ENCODE peak calls at places on chromosomes 6 and 20, in four cellular contexts. One of them, this sample, is unnamed.

GRCh38 chr6:111441678-111442243 is 41.3 kb downstream of the REV3L start:
- DNase-seq in HepG2: no peak
- DNase-seq in K562: no peak
- DNase-seq in SK-N-SH: no peak
- DNase-seq in this sample: no peak

GRCh38 chr6:147508871-147509608 is 550 bp downstream of the SAMD5 start:
- DNase-seq in K562: peak; percentile 41
- DNase-seq in SK-N-SH: peak; percentile 31
- DNase-seq in HepG2: no peak
- DNase-seq in this sample: peak; percentile 21

GRCh38 chr6:96299525-96299924 is 222.1 kb upstream of the UFL1 start:
- DNase-seq in HepG2: no peak
- DNase-seq in K562: no peak
- DNase-seq in SK-N-SH: no peak
- DNase-seq in this sample: no peak

GRCh38 chr6:14729186-14729871 is 516.5 kb upstream of the JARID2 start:
- DNase-seq in SK-N-SH: no peak
- DNase-seq in K562: no peak
- DNase-seq in HepG2: no peak
- DNase-seq in this sample: no peak

GRCh38 chr6:45195137-45195536 is 133.0 kb upstream of the RUNX2 start:
- DNase-seq in HepG2: no peak
- DNase-seq in SK-N-SH: no peak
- DNase-seq in K562: no peak
- DNase-seq in this sample: no peak

GRCh38 chr6:140153703-140154102 is 779.3 kb upstream of the CITED2 start:
- DNase-seq in HepG2: no peak
- DNase-seq in K562: peak; percentile 18
- DNase-seq in SK-N-SH: no peak
- DNase-seq in this sample: no peak

GRCh38 chr6:88473622-88474021 is 307.5 kb upstream of the CNR1 start:
- DNase-seq in SK-N-SH: no peak
- DNase-seq in K562: no peak
- DNase-seq in HepG2: no peak
- DNase-seq in this sample: no peak

GRCh38 chr6:10695086-10695657 is 400 bp downstream of the PAK1IP1 start:
- DNase-seq in K562: peak; percentile 34
- DNase-seq in SK-N-SH: peak; percentile 33
- DNase-seq in HepG2: no peak
- DNase-seq in this sample: no peak

GRCh38 chr20:22684072-22684762 is 99.8 kb upstream of the FOXA2 start:
- DNase-seq in HepG2: peak; percentile 84
- DNase-seq in K562: peak; percentile 57
- DNase-seq in SK-N-SH: peak; percentile 58
- DNase-seq in this sample: peak; percentile 84

GRCh38 chr20:61789329-61789728 is 276.4 kb downstream of the TAF4 start:
- DNase-seq in K562: no peak
- DNase-seq in HepG2: no peak
- DNase-seq in SK-N-SH: no peak
- DNase-seq in this sample: no peak

GRCh38 chr6:163630096-163630495 is 215.6 kb downstream of the QKI start:
- DNase-seq in HepG2: no peak
- DNase-seq in SK-N-SH: no peak
- DNase-seq in K562: no peak
- DNase-seq in this sample: no peak

GRCh38 chr6:108127826-108128225 is 38.0 kb upstream of the NR2E1 start:
- DNase-seq in HepG2: peak; percentile 81
- DNase-seq in K562: no peak
- DNase-seq in SK-N-SH: no peak
- DNase-seq in this sample: no peak

GRCh38 chr6:395432-396125 is 4.0 kb downstream of the IRF4 start:
- DNase-seq in K562: no peak
- DNase-seq in HepG2: no peak
- DNase-seq in SK-N-SH: no peak
- DNase-seq in this sample: no peak

GRCh38 chr6:391559-392440 is at the start of gene IRF4:
- DNase-seq in SK-N-SH: no peak
- DNase-seq in K562: no peak
- DNase-seq in HepG2: no peak
- DNase-seq in this sample: peak; percentile 55

GRCh38 chr6:394641-395289 is 3.2 kb downstream of the IRF4 start:
- DNase-seq in SK-N-SH: no peak
- DNase-seq in HepG2: no peak
- DNase-seq in K562: no peak
- DNase-seq in this sample: no peak

GRCh38 chr6:392441-393390 is 1.2 kb downstream of the IRF4 start:
- DNase-seq in SK-N-SH: no peak
- DNase-seq in HepG2: no peak
- DNase-seq in K562: no peak
- DNase-seq in this sample: peak; percentile 43

GRCh38 chr6:393391-394221 is 2.1 kb downstream of the IRF4 start:
- DNase-seq in K562: no peak
- DNase-seq in SK-N-SH: no peak
- DNase-seq in HepG2: no peak
- DNase-seq in this sample: no peak
- TF ChIP-seq FOXJ3 in K562: no peak
- TF ChIP-seq FOXJ3 in SK-N-SH: no peak
- TF ChIP-seq FOXJ3 in HepG2: no peak
- TF ChIP-seq FOXJ3 in this sample: no peak

GRCh38 chr6:106692112-106692822 is 62.9 kb downstream of the QRSL1 start:
- DNase-seq in K562: no peak
- DNase-seq in SK-N-SH: no peak
- DNase-seq in HepG2: no peak
- DNase-seq in this sample: peak; percentile 50
- TF ChIP-seq USF2 in K562: no peak
- TF ChIP-seq USF2 in SK-N-SH: no peak
- TF ChIP-seq USF2 in HepG2: no peak
- TF ChIP-seq USF2 in this sample: peak; percentile 85

GRCh38 chr6:53734473-53735299 is 60.1 kb upstream of the LRRC1 start:
- DNase-seq in HepG2: peak; percentile 31
- DNase-seq in SK-N-SH: peak; percentile 9
- DNase-seq in K562: peak; percentile 20
- DNase-seq in this sample: peak; percentile 72
- TF ChIP-seq FOXJ3 in HepG2: no peak
- TF ChIP-seq FOXJ3 in SK-N-SH: no peak
- TF ChIP-seq FOXJ3 in K562: no peak
- TF ChIP-seq FOXJ3 in this sample: no peak

DNA sequence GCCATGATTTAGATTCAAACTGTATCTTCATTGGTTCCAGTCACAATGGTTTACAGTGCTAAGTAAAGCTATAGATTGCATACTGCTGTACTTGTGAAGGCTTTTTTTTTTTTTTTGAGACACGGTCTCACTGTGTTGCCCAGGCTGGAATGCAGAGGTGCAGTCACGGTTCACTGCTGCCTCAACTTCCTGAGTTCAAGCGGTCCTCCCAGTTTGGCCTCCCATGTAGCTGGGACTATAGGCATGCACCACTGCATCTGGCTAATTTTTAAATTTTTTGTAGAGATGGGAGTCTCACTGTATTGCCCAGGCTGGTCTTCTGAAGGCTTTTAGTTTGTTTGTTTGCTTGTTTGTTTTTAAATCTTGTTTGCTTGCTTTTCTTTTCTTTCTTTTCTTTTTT is 24.9 kb downstream of the ITCH start:
- DNase-seq in K562: no peak
- DNase-seq in SK-N-SH: no peak
- DNase-seq in HepG2: no peak
- DNase-seq in this sample: no peak
- TF ChIP-seq USF2 in K562: no peak
- TF ChIP-seq USF2 in SK-N-SH: no peak
- TF ChIP-seq USF2 in HepG2: no peak
- TF ChIP-seq USF2 in this sample: no peak

GRCh38 chr6:161901740-161902426 is 628.0 kb upstream of the AGPAT4 start:
- DNase-seq in SK-N-SH: no peak
- DNase-seq in K562: no peak
- DNase-seq in HepG2: no peak
- DNase-seq in this sample: no peak
- TF ChIP-seq FOXJ3 in SK-N-SH: no peak
- TF ChIP-seq FOXJ3 in K562: no peak
- TF ChIP-seq FOXJ3 in HepG2: no peak
- TF ChIP-seq FOXJ3 in this sample: no peak

DNA sequence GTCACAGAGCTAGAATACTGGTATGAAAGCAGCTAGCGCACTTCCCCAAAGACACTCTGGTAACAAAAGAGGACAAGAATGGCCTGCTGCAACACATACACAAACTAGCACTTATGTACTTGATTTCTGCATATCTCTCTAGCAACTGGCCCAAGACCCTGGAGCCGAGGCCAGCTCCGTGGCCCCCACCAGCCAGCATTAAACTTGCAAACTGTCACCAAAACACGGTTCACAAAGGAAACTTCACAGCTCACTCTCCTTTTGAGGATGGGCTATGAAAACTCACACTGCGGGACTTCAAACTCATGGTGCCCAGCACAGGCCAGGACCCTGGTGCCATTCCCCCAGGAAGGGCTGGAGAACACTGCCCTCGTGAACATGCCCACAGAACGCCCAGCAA is 115.9 kb upstream of the RPS6KA2 start:
- DNase-seq in HepG2: no peak
- DNase-seq in K562: no peak
- DNase-seq in SK-N-SH: no peak
- DNase-seq in this sample: no peak
- TF ChIP-seq USF2 in HepG2: no peak
- TF ChIP-seq USF2 in K562: no peak
- TF ChIP-seq USF2 in SK-N-SH: no peak
- TF ChIP-seq USF2 in this sample: no peak

GRCh38 chr6:83273596-83273995 is 80.4 kb downstream of the RWDD2A start:
- DNase-seq in K562: no peak
- DNase-seq in SK-N-SH: no peak
- DNase-seq in HepG2: no peak
- DNase-seq in this sample: no peak

GRCh38 chr6:83265384-83265783 is 72.2 kb downstream of the RWDD2A start:
- DNase-seq in SK-N-SH: no peak
- DNase-seq in HepG2: no peak
- DNase-seq in K562: no peak
- DNase-seq in this sample: no peak

DNA sequence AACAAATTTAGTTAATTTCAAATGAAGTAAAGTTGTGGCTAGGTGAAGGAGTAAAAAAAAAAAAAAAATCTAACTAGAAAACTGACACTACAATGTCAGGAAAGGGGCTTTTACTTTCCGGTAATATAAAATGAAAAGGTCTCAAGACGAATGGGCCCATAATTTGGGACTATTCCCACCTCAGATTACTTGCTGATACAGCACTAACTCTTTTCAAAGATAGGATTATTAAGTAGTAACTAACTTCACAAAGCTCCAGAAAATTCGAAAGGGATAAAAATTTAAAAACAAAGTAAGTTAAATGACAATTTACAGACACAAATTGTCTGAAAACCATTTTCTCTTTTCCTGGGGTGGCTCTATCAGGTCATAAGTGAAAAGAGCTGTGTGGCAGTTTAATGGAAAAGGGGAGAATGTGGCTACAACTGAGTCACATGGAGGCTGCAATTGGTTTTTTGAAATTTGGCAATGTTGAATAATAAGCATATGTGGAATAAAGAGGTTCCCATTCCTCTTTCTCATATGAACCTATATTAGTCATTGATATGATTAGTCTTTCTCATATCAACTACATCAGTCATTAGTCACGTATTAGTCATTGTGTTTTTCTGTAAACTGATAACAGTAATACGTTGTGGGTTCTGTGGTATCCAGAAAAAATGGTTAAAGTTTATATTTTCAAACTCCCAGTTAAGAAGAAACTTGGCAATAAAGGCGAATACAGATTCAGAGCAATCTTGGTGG is 78.0 kb downstream of the RWDD2A start:
- DNase-seq in K562: no peak
- DNase-seq in SK-N-SH: no peak
- DNase-seq in HepG2: no peak
- DNase-seq in this sample: no peak
- TF ChIP-seq FOXJ3 in K562: no peak
- TF ChIP-seq FOXJ3 in SK-N-SH: no peak
- TF ChIP-seq FOXJ3 in HepG2: no peak
- TF ChIP-seq FOXJ3 in this sample: no peak